ENCODE peak calls at places on chromosomes 2 and 18, in four cellular contexts. E is OCI-LY7, T is cardiac fibroblast, L is GM23338. A is an unnamed sample.

GRCh38 chr2:30280596-30281434 is 49.5 kb downstream of the LBH start:
- DNase-seq in E (no peak), T (no peak), L (no peak), A (no peak)

GRCh38 chr2:145380436-145381017 is 860.6 kb upstream of the ZEB2 start:
- DNase-seq in E (no peak), T (peak; percentile 54), L (no peak), A (no peak)

GRCh38 chr2:38187416-38188127 is 111.6 kb upstream of the CYP1B1 start:
- DNase-seq in E (no peak), T (peak; percentile 97), L (no peak), A (no peak)

GRCh38 chr18:286515-287310 is 18.9 kb upstream of the THOC1 start:
- DNase-seq in E (no peak), T (peak; percentile 63), L (peak; percentile 26), A (no peak)

GRCh38 chr2:191846787-191847620 is at the start of gene CAVIN2:
- DNase-seq in E (no peak), T (peak; percentile 92), L (no peak), A (no peak)

GRCh38 chr2:112630268-112630667 is 15.5 kb upstream of the SLC20A1 start:
- DNase-seq in E (no peak), T (no peak), L (no peak), A (no peak)

GRCh38 chr2:173232956-173233744 is 121.5 kb upstream of the CDCA7 start:
- DNase-seq in E (no peak), T (peak; percentile 13), L (no peak), A (no peak)

GRCh38 chr2:141968377-141968920 is 162.4 kb downstream of the LRP1B start:
- DNase-seq in E (no peak), T (no peak), L (no peak), A (no peak)

GRCh38 chr2:44348385-44348784 is 12.9 kb downstream of the PREPL start:
- DNase-seq in E (no peak), T (peak; percentile 66), L (no peak), A (no peak)

DNA sequence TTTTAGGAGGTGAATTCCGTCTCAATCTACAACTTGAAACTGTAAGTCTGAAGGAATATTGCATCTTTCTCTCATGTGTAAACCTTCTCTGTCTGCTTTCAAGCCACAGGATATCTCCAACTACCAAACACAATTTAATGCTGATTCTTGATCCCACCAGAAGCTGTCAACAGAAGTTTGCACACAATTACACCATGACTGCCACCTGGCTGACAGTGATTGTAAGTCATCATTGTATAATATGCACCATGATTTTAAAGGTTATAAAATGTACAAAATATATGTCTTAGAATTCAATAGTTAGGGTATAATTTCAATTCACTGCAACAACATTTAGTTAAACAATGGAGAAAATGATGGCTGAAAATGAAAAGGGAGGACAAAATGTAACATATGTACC is 18.4 kb downstream of the PREPL start:
- DNase-seq in E (peak; percentile 44), T (peak; percentile 35), L (peak; percentile 36), A (no peak)
- TF ChIP-seq CTCF in E (peak; percentile 77), T (peak; percentile 8), L (peak; percentile 60), A (peak; percentile 27)

DNA sequence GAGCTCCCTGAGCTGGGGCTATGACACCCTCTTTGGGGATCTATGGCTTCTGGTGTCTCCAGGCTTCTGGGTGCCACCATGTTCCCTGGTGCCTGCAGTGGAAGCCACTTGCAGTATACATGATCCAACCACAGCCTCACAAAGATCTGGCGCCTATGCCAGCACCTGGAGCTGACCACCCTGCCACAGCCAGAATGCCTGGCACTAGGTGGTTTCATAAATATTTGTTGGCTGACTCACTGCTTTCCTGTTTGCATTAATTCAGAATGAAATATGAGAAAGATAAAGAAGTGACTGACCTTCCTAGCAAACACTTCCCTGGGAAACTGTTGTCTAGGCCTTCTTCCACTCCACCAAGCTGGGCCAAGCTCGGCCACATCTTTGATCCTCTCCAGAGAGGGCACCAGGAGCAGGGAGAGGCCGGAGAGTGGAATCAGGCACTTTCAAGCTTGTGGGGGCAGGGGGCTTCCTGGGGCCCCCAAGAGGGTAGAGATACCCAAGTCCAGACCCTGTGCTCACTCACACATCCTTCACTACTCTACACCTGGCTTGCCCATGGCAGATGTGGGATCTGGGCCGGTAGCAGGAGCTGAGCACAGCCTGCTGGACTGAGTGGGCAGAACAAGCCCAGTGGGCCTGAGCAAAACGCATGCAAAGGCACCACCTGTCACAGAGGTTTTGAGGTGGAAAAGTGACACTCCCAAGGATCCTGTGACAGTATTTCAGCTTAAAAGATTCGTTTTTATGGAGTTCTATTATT is 565.7 kb downstream of the SLC4A3 start:
- DNase-seq in E (no peak), T (no peak), L (no peak), A (no peak)
- TF ChIP-seq CTCF in E (no peak), T (no peak), L (peak; percentile 10), A (no peak)

DNA sequence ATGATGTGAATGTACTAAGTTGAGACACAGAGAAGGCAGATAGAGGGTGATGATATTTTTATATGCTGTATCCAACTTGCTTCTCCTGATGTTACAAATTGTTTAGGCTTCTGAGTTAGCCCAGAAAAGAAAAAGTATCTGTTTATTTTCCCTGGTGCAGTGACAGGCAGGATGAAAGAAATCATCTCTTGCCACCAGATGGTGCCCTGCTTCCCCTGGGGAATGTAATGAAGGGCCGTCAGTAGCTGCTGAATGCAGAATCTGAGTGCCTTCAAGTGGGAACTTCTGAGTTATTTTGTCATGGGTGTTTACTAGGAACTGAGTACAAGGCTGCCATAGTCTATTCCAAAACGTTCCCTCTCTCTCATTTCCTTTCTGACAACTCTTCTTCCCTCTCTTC is 525.6 kb downstream of the MBD2 start:
- DNase-seq in E (peak; percentile 0), T (peak; percentile 49), L (peak; percentile 55), A (peak; percentile 22)
- TF ChIP-seq CTCF in E (peak; percentile 65), T (peak; percentile 57), L (peak; percentile 86), A (peak; percentile 39)

DNA sequence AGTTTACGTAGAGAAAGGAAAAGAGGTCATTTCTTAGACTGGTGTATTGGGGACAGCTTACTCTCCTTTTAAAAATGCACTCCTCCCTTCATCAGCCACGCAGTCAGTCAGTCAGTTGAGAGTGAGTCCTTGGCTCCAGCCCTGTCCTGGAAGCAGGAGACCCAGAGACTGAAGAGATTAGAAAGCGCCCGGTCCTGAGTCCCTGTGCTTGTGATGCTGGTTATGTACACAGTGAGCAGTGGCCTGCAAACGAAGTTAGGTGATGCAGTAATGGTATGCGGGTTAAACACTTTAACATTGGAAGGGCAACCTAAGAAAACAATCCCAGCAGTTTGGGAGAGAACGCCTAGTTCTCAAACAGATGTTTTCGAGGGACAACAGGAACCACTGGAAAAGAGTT is 6.3 kb upstream of the ASB1 start:
- DNase-seq in E (no peak), T (no peak), L (no peak), A (no peak)
- TF ChIP-seq CTCF in E (no peak), T (no peak), L (no peak), A (no peak)

DNA sequence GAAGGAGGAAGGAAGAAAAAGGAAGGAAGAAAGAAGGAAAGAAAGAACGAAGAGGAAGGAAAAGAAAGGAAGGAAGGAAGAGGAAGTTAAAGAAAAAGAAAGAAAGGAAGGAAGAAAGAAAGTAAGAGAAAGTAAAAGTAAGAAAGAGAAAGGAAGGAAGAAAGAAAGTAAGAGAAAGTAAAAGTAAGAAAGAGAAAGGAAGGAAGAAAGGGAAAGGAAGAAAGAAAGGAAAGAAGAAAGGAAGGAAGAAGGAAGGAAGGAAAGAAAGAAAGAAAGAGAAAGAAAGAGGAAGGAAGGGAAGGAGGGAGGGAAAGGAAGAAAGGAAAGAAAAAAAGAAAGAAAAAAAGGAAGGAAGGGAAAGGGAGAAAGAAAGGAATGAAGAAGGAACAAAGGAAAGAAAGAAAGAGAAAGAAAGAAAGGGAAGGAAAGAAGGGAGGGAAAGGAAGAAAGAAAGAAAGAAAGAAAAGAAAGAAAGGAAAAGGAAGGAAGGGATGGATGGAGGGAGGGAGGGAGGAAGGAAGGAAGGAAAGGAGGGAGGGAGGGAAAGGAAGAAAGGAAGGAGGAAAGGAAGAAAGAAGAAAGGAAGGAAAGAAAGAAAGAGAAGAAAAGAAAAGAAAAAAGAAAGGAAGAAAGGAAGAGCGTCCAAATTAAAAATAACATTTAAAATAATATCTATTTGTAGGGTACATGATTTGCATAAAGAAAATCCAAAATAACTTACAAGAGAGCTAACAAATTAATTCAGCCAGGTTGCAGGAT is 827.9 kb downstream of the TSN start:
- DNase-seq in E (no peak), T (no peak), L (no peak), A (no peak)
- TF ChIP-seq CTCF in E (no peak), T (no peak), L (no peak), A (no peak)

GRCh38 chr2:88874063-88874657 is 182.7 kb downstream of the RPIA start:
- DNase-seq in E (peak; percentile 72), T (peak; percentile 70), L (peak; percentile 81), A (no peak)
- TF ChIP-seq CTCF in E (peak; percentile 87), T (peak; percentile 77), L (peak; percentile 84), A (peak; percentile 37)

GRCh38 chr18:11520536-11520935 is 88.9 kb upstream of the SLC35G4 start:
- DNase-seq in E (no peak), T (no peak), L (no peak), A (no peak)

GRCh38 chr18:11521853-11522252 is 87.5 kb upstream of the SLC35G4 start:
- DNase-seq in E (no peak), T (no peak), L (no peak), A (no peak)

GRCh38 chr18:11522992-11523391 is 86.4 kb upstream of the SLC35G4 start:
- DNase-seq in E (no peak), T (no peak), L (no peak), A (no peak)

GRCh38 chr18:11516988-11517630 is 92.3 kb upstream of the SLC35G4 start:
- DNase-seq in E (no peak), T (no peak), L (no peak), A (no peak)

GRCh38 chr18:11518788-11519685 is 90.4 kb upstream of the SLC35G4 start:
- DNase-seq in E (peak; percentile 82), T (peak; percentile 71), L (peak; percentile 91), A (peak; percentile 80)
- TF ChIP-seq CTCF in E (peak; percentile 96), T (peak; percentile 74), L (peak; percentile 88), A (peak; percentile 86)

GRCh38 chr18:58580078-58580477 is 48.8 kb downstream of the ALPK2 start:
- DNase-seq in E (no peak), T (no peak), L (no peak), A (no peak)

GRCh38 chr18:58581265-58581664 is 47.6 kb downstream of the ALPK2 start:
- DNase-seq in E (no peak), T (peak; percentile 79), L (peak; percentile 43), A (no peak)

GRCh38 chr18:58578835-58579560 is 49.9 kb downstream of the ALPK2 start:
- DNase-seq in E (no peak), T (peak; percentile 73), L (no peak), A (no peak)

GRCh38 chr18:58579561-58580047 is 49.3 kb downstream of the ALPK2 start:
- DNase-seq in E (no peak), T (peak; percentile 57), L (no peak), A (no peak)

DNA sequence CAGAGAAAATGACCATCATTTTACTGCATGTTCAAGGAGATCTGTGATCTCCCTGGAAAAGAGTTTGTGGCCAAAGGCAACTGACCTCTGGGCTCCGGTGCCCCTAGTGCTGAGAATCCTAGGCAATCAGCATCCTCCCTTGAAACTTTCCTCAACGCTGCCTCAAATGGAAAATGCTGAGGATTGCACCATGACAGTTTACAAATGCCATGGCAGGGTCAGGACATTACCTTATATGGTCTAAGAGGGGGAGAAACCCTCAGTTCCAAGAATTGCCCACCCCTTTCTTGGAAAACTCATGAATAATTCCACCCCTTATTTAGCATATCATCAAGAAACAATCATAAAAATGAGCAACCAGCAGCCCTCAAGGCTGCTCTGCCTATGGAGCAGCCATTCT is 48.3 kb downstream of the ALPK2 start:
- DNase-seq in E (no peak), T (peak; percentile 74), L (peak; percentile 81), A (no peak)
- TF ChIP-seq CTCF in E (no peak), T (no peak), L (peak; percentile 38), A (no peak)

A was measured in GM10248.